ENCODE peak calls at places on chromosomes 6 and 20, in seven cellular contexts. F is AG10803, C is breast epithelium, X is iris pigment epithelial cell, J is nephron progenitor cell, I is EL, P is NCI-H1436 treated with DMSO at 0.1 percent for 48 hours. D is an unnamed sample.

GRCh38 chr6:35948725-35949124 is 27.8 kb upstream of the SRPK1 start:
- DNase-seq in F (no peak), C (no peak), X (peak; percentile 49), J (no peak), I (peak; percentile 37), P (no peak), D (peak; percentile 11)

GRCh38 chr20:61925555-61926252 is 140.0 kb downstream of the TAF4 start:
- DNase-seq in F (peak; percentile 9), C (no peak), X (peak; percentile 57), J (no peak), I (peak; percentile 28), P (no peak), D (peak; percentile 90)

GRCh38 chr6:56495654-56496053 is 147.0 kb downstream of the DST start:
- DNase-seq in F (no peak), C (no peak), X (no peak), J (no peak), I (no peak), P (no peak), D (no peak)

GRCh38 chr6:143507358-143508145 is 4.0 kb downstream of the FUCA2 start:
- DNase-seq in F (no peak), C (no peak), X (peak; percentile 55), J (no peak), I (peak; percentile 49), P (no peak), D (no peak)

GRCh38 chr6:138563231-138563630 is 63.9 kb upstream of the NHSL1 start:
- DNase-seq in F (no peak), C (no peak), X (no peak), J (no peak), I (no peak), P (no peak), D (no peak)

GRCh38 chr6:70860044-70860443 is 96.8 kb downstream of the B3GAT2 start:
- DNase-seq in F (peak; percentile 16), C (no peak), X (peak; percentile 11), J (no peak), I (no peak), P (no peak), D (no peak)

GRCh38 chr6:43924222-43924702 is 154.3 kb downstream of the VEGFA start:
- DNase-seq in F (peak; percentile 21), C (peak; percentile 41), X (no peak), J (no peak), I (peak; percentile 30), P (no peak), D (peak; percentile 45)

GRCh38 chr6:18166314-18167007 is 11.2 kb downstream of the KDM1B start:
- DNase-seq in F (peak; percentile 29), C (no peak), X (peak; percentile 58), J (no peak), I (peak; percentile 19), P (no peak), D (peak; percentile 32)

GRCh38 chr6:141594874-141595273 is 537.9 kb upstream of the GJE1 start:
- DNase-seq in F (no peak), C (no peak), X (no peak), J (no peak), I (no peak), P (no peak), D (no peak)

GRCh38 chr6:138397128-138397814 is 6.8 kb upstream of the HEBP2 start:
- DNase-seq in F (peak; percentile 32), C (no peak), X (peak; percentile 57), J (no peak), I (peak; percentile 23), P (no peak), D (no peak)

GRCh38 chr6:56356431-56356830 is 109.1 kb upstream of the COL21A1 start:
- DNase-seq in F (peak; percentile 85), C (no peak), X (no peak), J (no peak), I (peak; percentile 72), P (no peak), D (peak; percentile 40)

GRCh38 chr6:151289399-151290007 is 49.7 kb downstream of the AKAP12 start:
- DNase-seq in F (no peak), C (no peak), X (peak; percentile 56), J (no peak), I (no peak), P (no peak), D (no peak)

GRCh38 chr6:46648869-46649488 is 3.6 kb downstream of the CYP39A1 start:
- DNase-seq in F (peak; percentile 15), C (no peak), X (peak; percentile 65), J (no peak), I (no peak), P (peak; percentile 11), D (no peak)

GRCh38 chr20:25049261-25050060 is 8.5 kb downstream of the ACSS1 start:
- DNase-seq in F (no peak), C (no peak), X (no peak), J (no peak), I (no peak), P (no peak), D (no peak)

GRCh38 chr6:151242420-151242841 is 2.7 kb downstream of the AKAP12 start:
- DNase-seq in F (no peak), C (no peak), X (no peak), J (peak; percentile 26), I (peak; percentile 6), P (no peak), D (peak; percentile 50)

GRCh38 chr6:35024601-35025054 is 116.5 kb downstream of the TCP11 start:
- DNase-seq in F (peak; percentile 49), C (no peak), X (peak; percentile 62), J (no peak), I (peak; percentile 53), P (no peak), D (peak; percentile 65)

GRCh38 chr6:136866872-136867416 is 44.6 kb downstream of the PEX7 start:
- DNase-seq in F (peak; percentile 25), C (no peak), X (peak; percentile 44), J (no peak), I (no peak), P (no peak), D (no peak)

GRCh38 chr6:158475344-158476302 is 84.3 kb upstream of the TMEM181 start:
- DNase-seq in F (peak; percentile 75), C (no peak), X (peak; percentile 78), J (no peak), I (peak; percentile 62), P (peak; percentile 18), D (peak; percentile 87)

GRCh38 chr20:63531686-63532448 is 5.3 kb downstream of the PTK6 start:
- DNase-seq in F (no peak), C (no peak), X (no peak), J (no peak), I (no peak), P (no peak), D (no peak)

GRCh38 chr6:8029243-8029870 is 34.8 kb downstream of the BLOC1S5 start:
- DNase-seq in F (no peak), C (no peak), X (peak; percentile 14), J (no peak), I (peak; percentile 9), P (no peak), D (no peak)

GRCh38 chr6:132995432-132995831 is 181.1 kb downstream of the RPS12 start:
- DNase-seq in F (no peak), C (no peak), X (peak; percentile 11), J (no peak), I (no peak), P (no peak), D (no peak)

D was measured in astrocyte of the spinal cord.